ENCODE peak calls at places on chromosomes 11 and 22, in seven cellular contexts. One of them, this sample, is unnamed.

GRCh38 chr11:69939551-69940245 is 120.5 kb upstream of the FGF3 start:
- DNase-seq in foreskin fibroblast: no peak
- DNase-seq in heart left ventricle: peak
- DNase-seq in stromal cell of bone marrow: peak
- DNase-seq in Calu3: no peak
- DNase-seq in HFFc6: no peak
- DNase-seq in immature natural killer cell: no peak
- DNase-seq in this sample: no peak

GRCh38 chr11:45872513-45873356 is 12.7 kb upstream of the MAPK8IP1 start:
- DNase-seq in foreskin fibroblast: peak
- DNase-seq in heart left ventricle: no peak
- DNase-seq in stromal cell of bone marrow: peak
- DNase-seq in Calu3: peak
- DNase-seq in HFFc6: peak
- DNase-seq in immature natural killer cell: peak
- DNase-seq in this sample: peak

GRCh38 chr22:40502919-40503318 is 132.5 kb downstream of the SGSM3 start:
- DNase-seq in foreskin fibroblast: no peak
- DNase-seq in heart left ventricle: no peak
- DNase-seq in stromal cell of bone marrow: no peak
- DNase-seq in Calu3: no peak
- DNase-seq in HFFc6: no peak
- DNase-seq in immature natural killer cell: no peak
- DNase-seq in this sample: no peak

GRCh38 chr11:57294225-57295131 is 30.3 kb downstream of the TNKS1BP1 start:
- DNase-seq in foreskin fibroblast: peak
- DNase-seq in heart left ventricle: no peak
- DNase-seq in stromal cell of bone marrow: peak
- DNase-seq in Calu3: no peak
- DNase-seq in HFFc6: peak
- DNase-seq in immature natural killer cell: no peak
- DNase-seq in this sample: no peak

GRCh38 chr11:72814831-72815618 is 814 bp downstream of the ATG16L2 start:
- DNase-seq in foreskin fibroblast: peak
- DNase-seq in heart left ventricle: peak
- DNase-seq in stromal cell of bone marrow: no peak
- DNase-seq in Calu3: peak
- DNase-seq in HFFc6: peak
- DNase-seq in immature natural killer cell: peak
- DNase-seq in this sample: no peak

GRCh38 chr11:130168105-130168504 is 8.5 kb downstream of the ST14 start:
- DNase-seq in foreskin fibroblast: peak
- DNase-seq in heart left ventricle: no peak
- DNase-seq in stromal cell of bone marrow: no peak
- DNase-seq in Calu3: no peak
- DNase-seq in HFFc6: peak
- DNase-seq in immature natural killer cell: no peak
- DNase-seq in this sample: no peak

GRCh38 chr11:68840661-68841653 is 759 bp downstream of the CPT1A start:
- DNase-seq in foreskin fibroblast: peak
- DNase-seq in heart left ventricle: peak
- DNase-seq in stromal cell of bone marrow: no peak
- DNase-seq in Calu3: peak
- DNase-seq in HFFc6: no peak
- DNase-seq in immature natural killer cell: peak
- DNase-seq in this sample: no peak

GRCh38 chr11:15845261-15845660 is 511.1 kb downstream of the SOX6 start:
- DNase-seq in foreskin fibroblast: no peak
- DNase-seq in heart left ventricle: no peak
- DNase-seq in stromal cell of bone marrow: no peak
- DNase-seq in Calu3: no peak
- DNase-seq in HFFc6: no peak
- DNase-seq in immature natural killer cell: no peak
- DNase-seq in this sample: no peak

This sample was measured in skeletal muscle cell.